ENCODE peak calls at places on chromosomes 1 and 21, in seven cellular contexts. One of them, this sample, is unnamed.

GRCh38 chr1:161439280-161440232 is 65.7 kb upstream of the FCGR2A start:
- DNase-seq in NCI-H187: no peak
- DNase-seq in mucosa of gallbladder: no peak
- DNase-seq in hepatocyte: peak
- DNase-seq in Right ventricle myocardium superior: no peak
- DNase-seq in adrenal gland: peak
- DNase-seq in endodermal cell: peak
- DNase-seq in this sample: no peak

GRCh38 chr1:181033128-181033798 is 520 bp upstream of the MR1 start:
- DNase-seq in mucosa of gallbladder: peak
- DNase-seq in NCI-H187: no peak
- DNase-seq in Right ventricle myocardium superior: no peak
- DNase-seq in adrenal gland: peak
- DNase-seq in hepatocyte: peak
- DNase-seq in endodermal cell: no peak
- DNase-seq in this sample: no peak

GRCh38 chr1:40226187-40226586 is 21.6 kb upstream of the TMCO2 start:
- DNase-seq in Right ventricle myocardium superior: no peak
- DNase-seq in hepatocyte: peak
- DNase-seq in adrenal gland: no peak
- DNase-seq in endodermal cell: no peak
- DNase-seq in NCI-H187: no peak
- DNase-seq in mucosa of gallbladder: no peak
- DNase-seq in this sample: no peak

GRCh38 chr1:224357626-224358124 is 996 bp downstream of the CNIH4 start:
- DNase-seq in Right ventricle myocardium superior: no peak
- DNase-seq in endodermal cell: no peak
- DNase-seq in hepatocyte: peak
- DNase-seq in mucosa of gallbladder: no peak
- DNase-seq in NCI-H187: no peak
- DNase-seq in adrenal gland: no peak
- DNase-seq in this sample: no peak

GRCh38 chr1:155513300-155513926 is 49.2 kb downstream of the ASH1L start:
- DNase-seq in endodermal cell: no peak
- DNase-seq in Right ventricle myocardium superior: no peak
- DNase-seq in adrenal gland: peak
- DNase-seq in hepatocyte: no peak
- DNase-seq in mucosa of gallbladder: no peak
- DNase-seq in NCI-H187: no peak
- DNase-seq in this sample: no peak

GRCh38 chr1:24567792-24568388 is 12.0 kb downstream of the NCMAP start:
- DNase-seq in NCI-H187: no peak
- DNase-seq in hepatocyte: peak
- DNase-seq in endodermal cell: peak
- DNase-seq in adrenal gland: no peak
- DNase-seq in Right ventricle myocardium superior: no peak
- DNase-seq in mucosa of gallbladder: peak
- DNase-seq in this sample: no peak

GRCh38 chr21:44449473-44450363 is 5.6 kb upstream of the LRRC3 start:
- DNase-seq in adrenal gland: no peak
- DNase-seq in Right ventricle myocardium superior: no peak
- DNase-seq in endodermal cell: peak
- DNase-seq in hepatocyte: no peak
- DNase-seq in mucosa of gallbladder: no peak
- DNase-seq in NCI-H187: no peak
- DNase-seq in this sample: no peak

GRCh38 chr1:54227836-54228435 is 28.0 kb downstream of the MRPL37 start:
- DNase-seq in hepatocyte: no peak
- DNase-seq in endodermal cell: peak
- DNase-seq in Right ventricle myocardium superior: no peak
- DNase-seq in mucosa of gallbladder: no peak
- DNase-seq in adrenal gland: no peak
- DNase-seq in NCI-H187: no peak
- DNase-seq in this sample: no peak

GRCh38 chr1:109975718-109976117 is 8.8 kb upstream of the AHCYL1 start:
- DNase-seq in endodermal cell: no peak
- DNase-seq in mucosa of gallbladder: no peak
- DNase-seq in adrenal gland: no peak
- DNase-seq in hepatocyte: no peak
- DNase-seq in NCI-H187: no peak
- DNase-seq in Right ventricle myocardium superior: no peak
- DNase-seq in this sample: no peak

GRCh38 chr1:90396917-90397316 is 320.2 kb downstream of the BARHL2 start:
- DNase-seq in mucosa of gallbladder: no peak
- DNase-seq in NCI-H187: no peak
- DNase-seq in endodermal cell: no peak
- DNase-seq in Right ventricle myocardium superior: no peak
- DNase-seq in hepatocyte: no peak
- DNase-seq in adrenal gland: no peak
- DNase-seq in this sample: no peak

GRCh38 chr1:152179566-152179965 is 20.5 kb upstream of the RPTN start:
- DNase-seq in mucosa of gallbladder: no peak
- DNase-seq in NCI-H187: no peak
- DNase-seq in endodermal cell: no peak
- DNase-seq in adrenal gland: no peak
- DNase-seq in hepatocyte: no peak
- DNase-seq in Right ventricle myocardium superior: no peak
- DNase-seq in this sample: no peak

GRCh38 chr21:36478941-36479340 is 981 bp downstream of the CLDN14 start:
- DNase-seq in endodermal cell: peak
- DNase-seq in NCI-H187: no peak
- DNase-seq in adrenal gland: no peak
- DNase-seq in hepatocyte: no peak
- DNase-seq in mucosa of gallbladder: no peak
- DNase-seq in Right ventricle myocardium superior: no peak
- DNase-seq in this sample: no peak

GRCh38 chr1:171670739-171671138 is 18.3 kb upstream of the MYOC start:
- DNase-seq in adrenal gland: no peak
- DNase-seq in mucosa of gallbladder: no peak
- DNase-seq in NCI-H187: no peak
- DNase-seq in hepatocyte: no peak
- DNase-seq in endodermal cell: no peak
- DNase-seq in Right ventricle myocardium superior: no peak
- DNase-seq in this sample: no peak

GRCh38 chr1:22444856-22445255 is 6.8 kb upstream of the ZBTB40 start:
- DNase-seq in hepatocyte: no peak
- DNase-seq in adrenal gland: no peak
- DNase-seq in endodermal cell: no peak
- DNase-seq in NCI-H187: no peak
- DNase-seq in Right ventricle myocardium superior: no peak
- DNase-seq in mucosa of gallbladder: no peak
- DNase-seq in this sample: no peak

GRCh38 chr21:42674351-42674940 is 21.0 kb downstream of the PDE9A start:
- DNase-seq in adrenal gland: no peak
- DNase-seq in hepatocyte: peak
- DNase-seq in endodermal cell: peak
- DNase-seq in mucosa of gallbladder: no peak
- DNase-seq in NCI-H187: no peak
- DNase-seq in Right ventricle myocardium superior: peak
- DNase-seq in this sample: peak

GRCh38 chr1:56424744-56425493 is 154.4 kb downstream of the PLPP3 start:
- DNase-seq in endodermal cell: no peak
- DNase-seq in hepatocyte: peak
- DNase-seq in NCI-H187: no peak
- DNase-seq in Right ventricle myocardium superior: peak
- DNase-seq in adrenal gland: peak
- DNase-seq in mucosa of gallbladder: no peak
- DNase-seq in this sample: no peak

GRCh38 chr1:199460933-199461332 is 566.6 kb upstream of the NR5A2 start:
- DNase-seq in NCI-H187: no peak
- DNase-seq in adrenal gland: no peak
- DNase-seq in hepatocyte: no peak
- DNase-seq in endodermal cell: no peak
- DNase-seq in mucosa of gallbladder: no peak
- DNase-seq in Right ventricle myocardium superior: no peak
- DNase-seq in this sample: no peak

GRCh38 chr1:238642231-238642630 is 744.1 kb upstream of the CHRM3 start:
- DNase-seq in mucosa of gallbladder: no peak
- DNase-seq in hepatocyte: peak
- DNase-seq in adrenal gland: no peak
- DNase-seq in Right ventricle myocardium superior: no peak
- DNase-seq in endodermal cell: no peak
- DNase-seq in NCI-H187: no peak
- DNase-seq in this sample: no peak

GRCh38 chr1:93746009-93746408 is 64.4 kb upstream of the BCAR3 start:
- DNase-seq in NCI-H187: no peak
- DNase-seq in hepatocyte: no peak
- DNase-seq in endodermal cell: no peak
- DNase-seq in adrenal gland: no peak
- DNase-seq in mucosa of gallbladder: no peak
- DNase-seq in Right ventricle myocardium superior: no peak
- DNase-seq in this sample: no peak

GRCh38 chr1:101996830-101997485 is at the start of gene OLFM3:
- DNase-seq in Right ventricle myocardium superior: peak
- DNase-seq in NCI-H187: no peak
- DNase-seq in adrenal gland: no peak
- DNase-seq in hepatocyte: peak
- DNase-seq in endodermal cell: peak
- DNase-seq in mucosa of gallbladder: no peak
- DNase-seq in this sample: peak

GRCh38 chr21:44520326-44521300 is 19.4 kb downstream of the KRTAP10-1 start:
- DNase-seq in Right ventricle myocardium superior: peak
- DNase-seq in endodermal cell: peak
- DNase-seq in NCI-H187: no peak
- DNase-seq in mucosa of gallbladder: no peak
- DNase-seq in adrenal gland: no peak
- DNase-seq in hepatocyte: no peak
- DNase-seq in this sample: no peak

GRCh38 chr1:27392778-27393635 is 585 bp downstream of the GPR3 start:
- DNase-seq in adrenal gland: no peak
- DNase-seq in hepatocyte: no peak
- DNase-seq in Right ventricle myocardium superior: no peak
- DNase-seq in NCI-H187: no peak
- DNase-seq in endodermal cell: no peak
- DNase-seq in mucosa of gallbladder: no peak
- DNase-seq in this sample: no peak

GRCh38 chr1:194289569-194290266 is 1103.3 kb upstream of the B3GALT2 start:
- DNase-seq in hepatocyte: no peak
- DNase-seq in Right ventricle myocardium superior: no peak
- DNase-seq in NCI-H187: no peak
- DNase-seq in mucosa of gallbladder: no peak
- DNase-seq in adrenal gland: no peak
- DNase-seq in endodermal cell: no peak
- DNase-seq in this sample: no peak

GRCh38 chr1:65065535-65066378 is 82.2 kb upstream of the AK4 start:
- DNase-seq in NCI-H187: no peak
- DNase-seq in adrenal gland: peak
- DNase-seq in endodermal cell: peak
- DNase-seq in mucosa of gallbladder: peak
- DNase-seq in hepatocyte: peak
- DNase-seq in Right ventricle myocardium superior: peak
- DNase-seq in this sample: peak

GRCh38 chr1:165456861-165457260 is 11.9 kb upstream of the RXRG start:
- DNase-seq in mucosa of gallbladder: no peak
- DNase-seq in endodermal cell: no peak
- DNase-seq in NCI-H187: no peak
- DNase-seq in Right ventricle myocardium superior: no peak
- DNase-seq in adrenal gland: no peak
- DNase-seq in hepatocyte: no peak
- DNase-seq in this sample: no peak

GRCh38 chr1:67437961-67438360 is 7.8 kb upstream of the SERBP1 start:
- DNase-seq in hepatocyte: no peak
- DNase-seq in NCI-H187: no peak
- DNase-seq in Right ventricle myocardium superior: no peak
- DNase-seq in endodermal cell: no peak
- DNase-seq in mucosa of gallbladder: no peak
- DNase-seq in adrenal gland: no peak
- DNase-seq in this sample: no peak

GRCh38 chr1:105427543-105427942 is 1628.9 kb upstream of the PRMT6 start:
- DNase-seq in NCI-H187: no peak
- DNase-seq in endodermal cell: no peak
- DNase-seq in adrenal gland: no peak
- DNase-seq in mucosa of gallbladder: no peak
- DNase-seq in Right ventricle myocardium superior: no peak
- DNase-seq in hepatocyte: no peak
- DNase-seq in this sample: no peak

GRCh38 chr21:42107881-42108553 is 36.9 kb downstream of the UMODL1 start:
- DNase-seq in NCI-H187: peak
- DNase-seq in endodermal cell: peak
- DNase-seq in adrenal gland: peak
- DNase-seq in hepatocyte: peak
- DNase-seq in mucosa of gallbladder: peak
- DNase-seq in Right ventricle myocardium superior: peak
- DNase-seq in this sample: peak

GRCh38 chr1:55214214-55214902 is 806 bp downstream of the USP24 start:
- DNase-seq in hepatocyte: peak
- DNase-seq in NCI-H187: no peak
- DNase-seq in Right ventricle myocardium superior: peak
- DNase-seq in mucosa of gallbladder: peak
- DNase-seq in endodermal cell: peak
- DNase-seq in adrenal gland: peak
- DNase-seq in this sample: peak

GRCh38 chr1:203282720-203283542 is 22.4 kb upstream of the BTG2 start:
- DNase-seq in Right ventricle myocardium superior: no peak
- DNase-seq in NCI-H187: peak
- DNase-seq in mucosa of gallbladder: no peak
- DNase-seq in endodermal cell: no peak
- DNase-seq in hepatocyte: peak
- DNase-seq in adrenal gland: peak
- DNase-seq in this sample: no peak

GRCh38 chr1:183209533-183210158 is 23.6 kb downstream of the LAMC2 start:
- DNase-seq in Right ventricle myocardium superior: no peak
- DNase-seq in hepatocyte: peak
- DNase-seq in adrenal gland: peak
- DNase-seq in NCI-H187: no peak
- DNase-seq in endodermal cell: no peak
- DNase-seq in mucosa of gallbladder: no peak
- DNase-seq in this sample: no peak

GRCh38 chr1:114510235-114511047 is 562 bp downstream of the TRIM33 start:
- DNase-seq in adrenal gland: peak
- DNase-seq in Right ventricle myocardium superior: peak
- DNase-seq in NCI-H187: no peak
- DNase-seq in endodermal cell: peak
- DNase-seq in hepatocyte: peak
- DNase-seq in mucosa of gallbladder: peak
- DNase-seq in this sample: peak

GRCh38 chr1:109470245-109470644 is 3.9 kb downstream of the SYPL2 start:
- DNase-seq in mucosa of gallbladder: no peak
- DNase-seq in Right ventricle myocardium superior: no peak
- DNase-seq in adrenal gland: no peak
- DNase-seq in hepatocyte: no peak
- DNase-seq in NCI-H187: no peak
- DNase-seq in endodermal cell: no peak
- DNase-seq in this sample: no peak

GRCh38 chr21:42350899-42351543 is at the start of gene TFF2:
- DNase-seq in mucosa of gallbladder: no peak
- DNase-seq in Right ventricle myocardium superior: no peak
- DNase-seq in endodermal cell: peak
- DNase-seq in hepatocyte: no peak
- DNase-seq in adrenal gland: peak
- DNase-seq in NCI-H187: no peak
- DNase-seq in this sample: no peak

GRCh38 chr21:19034041-19034440 is 630.5 kb upstream of the TMPRSS15 start:
- DNase-seq in hepatocyte: no peak
- DNase-seq in NCI-H187: no peak
- DNase-seq in Right ventricle myocardium superior: no peak
- DNase-seq in adrenal gland: no peak
- DNase-seq in mucosa of gallbladder: no peak
- DNase-seq in endodermal cell: no peak
- DNase-seq in this sample: no peak

GRCh38 chr1:52356818-52357355 is 9.1 kb downstream of the CC2D1B start:
- DNase-seq in mucosa of gallbladder: no peak
- DNase-seq in hepatocyte: no peak
- DNase-seq in NCI-H187: no peak
- DNase-seq in Right ventricle myocardium superior: no peak
- DNase-seq in adrenal gland: no peak
- DNase-seq in endodermal cell: no peak
- DNase-seq in this sample: no peak

GRCh38 chr21:25025596-25025995 is 581.7 kb downstream of the MRPL39 start:
- DNase-seq in mucosa of gallbladder: no peak
- DNase-seq in endodermal cell: no peak
- DNase-seq in adrenal gland: no peak
- DNase-seq in NCI-H187: no peak
- DNase-seq in Right ventricle myocardium superior: no peak
- DNase-seq in hepatocyte: no peak
- DNase-seq in this sample: no peak

GRCh38 chr21:44370027-44370735 is 16.8 kb downstream of the TRPM2 start:
- DNase-seq in NCI-H187: peak
- DNase-seq in adrenal gland: peak
- DNase-seq in Right ventricle myocardium superior: peak
- DNase-seq in mucosa of gallbladder: no peak
- DNase-seq in hepatocyte: peak
- DNase-seq in endodermal cell: peak
- DNase-seq in this sample: peak